ENCODE peak calls at places on chromosomes 1 and 21, in four cellular contexts. U, Z, T and W are unnamed samples.

GRCh38 chr1:16141573-16142336 is 14.1 kb downstream of the EPHA2 start:
- DNase-seq in T (no peak), U (peak; percentile 38), Z (no peak), W (no peak)

GRCh38 chr1:11384170-11384554 is 94.8 kb upstream of the DISP3 start:
- DNase-seq in T (no peak), Z (peak; percentile 51), U (no peak), W (no peak)

GRCh38 chr1:12480748-12481362 is 137.2 kb downstream of the DHRS3 start:
- DNase-seq in Z (peak; percentile 79), T (peak; percentile 47), U (no peak), W (peak; percentile 64)

GRCh38 chr1:155981266-155982088 is 3.1 kb upstream of the ARHGEF2 start:
- DNase-seq in T (peak; percentile 61), U (no peak), Z (no peak), W (peak; percentile 71)

GRCh38 chr1:184753608-184754478 is 815 bp downstream of the EDEM3 start:
- DNase-seq in T (peak; percentile 62), U (no peak), Z (no peak), W (peak; percentile 83)

GRCh38 chr1:66262233-66262632 is 271.7 kb upstream of the SGIP1 start:
- DNase-seq in Z (peak; percentile 56), T (no peak), U (no peak), W (no peak)

GRCh38 chr1:81113688-81114087 is 687.0 kb upstream of the ADGRL2 start:
- DNase-seq in U (no peak), T (no peak), Z (no peak), W (no peak)

GRCh38 chr1:116334015-116334547 is 39.0 kb upstream of the ATP1A1 start:
- DNase-seq in T (no peak), Z (no peak), U (peak; percentile 21), W (no peak)

GRCh38 chr1:154869351-154870116 is 547 bp downstream of the KCNN3 start:
- DNase-seq in Z (no peak), T (no peak), U (peak; percentile 87), W (no peak)

GRCh38 chr1:94596260-94596659 is 54.7 kb upstream of the F3 start:
- DNase-seq in Z (no peak), U (no peak), T (no peak), W (no peak)

GRCh38 chr1:59691261-59691660 is 123.5 kb upstream of the HOOK1 start:
- DNase-seq in T (no peak), Z (no peak), U (peak; percentile 46), W (no peak)

GRCh38 chr1:169816617-169817016 is 21.9 kb upstream of the METTL18 start:
- DNase-seq in Z (no peak), U (no peak), T (no peak), W (no peak)

GRCh38 chr1:110340207-110340468 is 961 bp downstream of the RBM15 start:
- DNase-seq in Z (no peak), U (no peak), T (no peak), W (no peak)

GRCh38 chr1:41890841-41891311 is 27.8 kb downstream of the HIVEP3 start:
- DNase-seq in Z (no peak), T (no peak), U (peak; percentile 50), W (no peak)

GRCh38 chr1:116855220-116855619 is 54.5 kb upstream of the PTGFRN start:
- DNase-seq in U (peak; percentile 30), T (no peak), Z (no peak), W (no peak)

GRCh38 chr1:1628656-1629429 is 3.1 kb upstream of the MMP23B start:
- DNase-seq in Z (no peak), T (peak; percentile 57), U (no peak), W (peak; percentile 77)

GRCh38 chr1:155977607-155978324 is 581 bp downstream of the ARHGEF2 start:
- DNase-seq in T (peak; percentile 54), U (no peak), Z (no peak), W (peak; percentile 89)

GRCh38 chr21:17196619-17197018 is 316.2 kb upstream of the CXADR start:
- DNase-seq in U (no peak), T (no peak), Z (no peak), W (no peak)